ENCODE peak calls at places on chromosomes 6 and 20, in four cellular contexts. C is epithelial cell of esophagus, K is NB4, V is SJSA1. R is an unnamed sample.

GRCh38 chr6:123323419-123324329 is 313.1 kb downstream of the TRDN start:
- DNase-seq in V (no peak), K (no peak), C (peak), R (no peak)

GRCh38 chr6:42915737-42916136 is at the start of gene PTCRA:
- DNase-seq in K (no peak), V (no peak), C (no peak), R (no peak)

GRCh38 chr6:33192671-33193602 is 670 bp upstream of the COL11A2 start:
- DNase-seq in V (no peak), K (no peak), C (peak), R (no peak)

GRCh38 chr6:34459899-34460593 is 5.8 kb upstream of the PACSIN1 start:
- DNase-seq in C (peak), K (peak), V (no peak), R (peak)

GRCh38 chr6:138011413-138011812 is 95.8 kb downstream of the PERP start:
- DNase-seq in K (no peak), C (peak), V (no peak), R (no peak)

GRCh38 chr20:60993647-60994046 is 258.4 kb upstream of the CDH4 start:
- DNase-seq in K (peak), C (no peak), V (no peak), R (peak)

GRCh38 chr6:72857791-72858190 is 235.9 kb downstream of the KCNQ5 start:
- DNase-seq in C (peak), V (no peak), K (no peak), R (peak)

GRCh38 chr6:112251170-112251945 is 3.0 kb downstream of the LAMA4 start:
- DNase-seq in V (no peak), K (no peak), C (no peak), R (no peak)

GRCh38 chr20:32702706-32703425 is 29.1 kb upstream of the C20orf203 start:
- DNase-seq in V (no peak), C (no peak), K (no peak), R (no peak)

GRCh38 chr6:166726193-166726592 is 99.1 kb upstream of the RPS6KA2 start:
- DNase-seq in K (no peak), V (no peak), C (peak), R (peak)

R was measured in PC-3.